ENCODE peak calls at places on chromosomes 7 and 10, in six cellular contexts. One of them, this sample, is unnamed.
A peak's percentile ranks its signal among the peaks of the same experiment; 100 is the strongest.

GRCh38 chr10:28631896-28632596 is 45.3 kb upstream of the BAMBI start:
- DNase-seq in GM23248: peak; percentile 31
- DNase-seq in hepatocyte: no peak
- DNase-seq in endothelial cell of umbilical vein: no peak
- DNase-seq in astrocyte: peak; percentile 65
- DNase-seq in fibroblast of lung: peak; percentile 42
- DNase-seq in this sample: no peak

GRCh38 chr7:30149640-30150272 is 15.0 kb downstream of the MTURN start:
- DNase-seq in GM23248: no peak
- DNase-seq in hepatocyte: no peak
- DNase-seq in endothelial cell of umbilical vein: no peak
- DNase-seq in astrocyte: no peak
- DNase-seq in fibroblast of lung: no peak
- DNase-seq in this sample: no peak

GRCh38 chr7:118129037-118129436 is 54.9 kb upstream of the LSM8 start:
- DNase-seq in GM23248: no peak
- DNase-seq in hepatocyte: no peak
- DNase-seq in endothelial cell of umbilical vein: no peak
- DNase-seq in astrocyte: no peak
- DNase-seq in fibroblast of lung: no peak
- DNase-seq in this sample: no peak

GRCh38 chr10:43856299-43856698 is 207.6 kb upstream of the ZNF32 start:
- DNase-seq in GM23248: no peak
- DNase-seq in hepatocyte: no peak
- DNase-seq in endothelial cell of umbilical vein: no peak
- DNase-seq in astrocyte: no peak
- DNase-seq in fibroblast of lung: no peak
- DNase-seq in this sample: no peak

GRCh38 chr7:88243345-88243909 is 23.6 kb upstream of the SRI start:
- DNase-seq in GM23248: peak; percentile 66
- DNase-seq in hepatocyte: peak; percentile 64
- DNase-seq in endothelial cell of umbilical vein: peak; percentile 75
- DNase-seq in astrocyte: peak; percentile 42
- DNase-seq in fibroblast of lung: peak; percentile 66
- DNase-seq in this sample: peak; percentile 52

GRCh38 chr10:4315529-4315928 is 510.5 kb upstream of the AKR1E2 start:
- DNase-seq in GM23248: peak; percentile 69
- DNase-seq in hepatocyte: no peak
- DNase-seq in endothelial cell of umbilical vein: peak; percentile 78
- DNase-seq in astrocyte: peak; percentile 69
- DNase-seq in fibroblast of lung: peak; percentile 96
- DNase-seq in this sample: no peak

GRCh38 chr10:94005050-94005449 is 11.3 kb downstream of the PLCE1 start:
- DNase-seq in GM23248: peak; percentile 63
- DNase-seq in hepatocyte: no peak
- DNase-seq in endothelial cell of umbilical vein: no peak
- DNase-seq in astrocyte: peak; percentile 75
- DNase-seq in fibroblast of lung: no peak
- DNase-seq in this sample: no peak

GRCh38 chr7:80244206-80244956 is 109.8 kb downstream of the GNAI1 start:
- DNase-seq in GM23248: peak; percentile 46
- DNase-seq in hepatocyte: no peak
- DNase-seq in endothelial cell of umbilical vein: peak; percentile 6
- DNase-seq in astrocyte: no peak
- DNase-seq in fibroblast of lung: peak; percentile 38
- DNase-seq in this sample: no peak

GRCh38 chr7:21526007-21526406 is 16.8 kb upstream of the DNAH11 start:
- DNase-seq in GM23248: peak; percentile 26
- DNase-seq in hepatocyte: no peak
- DNase-seq in endothelial cell of umbilical vein: peak; percentile 18
- DNase-seq in astrocyte: no peak
- DNase-seq in fibroblast of lung: peak; percentile 21
- DNase-seq in this sample: peak; percentile 29

GRCh38 chr7:20776942-20777341 is 9.7 kb downstream of the SP8 start:
- DNase-seq in GM23248: no peak
- DNase-seq in hepatocyte: no peak
- DNase-seq in endothelial cell of umbilical vein: no peak
- DNase-seq in astrocyte: no peak
- DNase-seq in fibroblast of lung: no peak
- DNase-seq in this sample: no peak

GRCh38 chr10:114258274-114258840 is 19.3 kb downstream of the VWA2 start:
- DNase-seq in GM23248: no peak
- DNase-seq in hepatocyte: peak; percentile 25
- DNase-seq in endothelial cell of umbilical vein: no peak
- DNase-seq in astrocyte: no peak
- DNase-seq in fibroblast of lung: peak; percentile 31
- DNase-seq in this sample: no peak

GRCh38 chr10:112622786-112623185 is 175.8 kb downstream of the VTI1A start:
- DNase-seq in GM23248: peak; percentile 7
- DNase-seq in hepatocyte: no peak
- DNase-seq in endothelial cell of umbilical vein: no peak
- DNase-seq in astrocyte: peak; percentile 30
- DNase-seq in fibroblast of lung: peak; percentile 63
- DNase-seq in this sample: no peak

GRCh38 chr10:110056822-110057221 is 49.0 kb downstream of the ADD3 start:
- DNase-seq in GM23248: peak; percentile 62
- DNase-seq in hepatocyte: no peak
- DNase-seq in endothelial cell of umbilical vein: no peak
- DNase-seq in astrocyte: peak; percentile 80
- DNase-seq in fibroblast of lung: peak; percentile 40
- DNase-seq in this sample: no peak

GRCh38 chr10:58293989-58294388 is 25.0 kb downstream of the CISD1 start:
- DNase-seq in GM23248: no peak
- DNase-seq in hepatocyte: no peak
- DNase-seq in endothelial cell of umbilical vein: no peak
- DNase-seq in astrocyte: no peak
- DNase-seq in fibroblast of lung: no peak
- DNase-seq in this sample: no peak

GRCh38 chr10:123666318-123667291 is at the start of gene GPR26:
- DNase-seq in GM23248: peak; percentile 57
- DNase-seq in hepatocyte: peak; percentile 23
- DNase-seq in endothelial cell of umbilical vein: no peak
- DNase-seq in astrocyte: no peak
- DNase-seq in fibroblast of lung: no peak
- DNase-seq in this sample: no peak

GRCh38 chr10:28796606-28797512 is 119.5 kb downstream of the BAMBI start:
- DNase-seq in GM23248: peak; percentile 0
- DNase-seq in hepatocyte: peak; percentile 28
- DNase-seq in endothelial cell of umbilical vein: no peak
- DNase-seq in astrocyte: peak; percentile 75
- DNase-seq in fibroblast of lung: peak; percentile 74
- DNase-seq in this sample: peak; percentile 77

GRCh38 chr10:132624847-132625839 is 87.6 kb downstream of the INPP5A start:
- DNase-seq in GM23248: peak; percentile 22
- DNase-seq in hepatocyte: no peak
- DNase-seq in endothelial cell of umbilical vein: no peak
- DNase-seq in astrocyte: no peak
- DNase-seq in fibroblast of lung: no peak
- DNase-seq in this sample: no peak

GRCh38 chr10:104735469-104735868 is 94.4 kb downstream of the SORCS3 start:
- DNase-seq in GM23248: no peak
- DNase-seq in hepatocyte: no peak
- DNase-seq in endothelial cell of umbilical vein: no peak
- DNase-seq in astrocyte: no peak
- DNase-seq in fibroblast of lung: no peak
- DNase-seq in this sample: no peak

GRCh38 chr7:114087674-114088539 is 169.1 kb upstream of the PPP1R3A start:
- DNase-seq in GM23248: peak; percentile 16
- DNase-seq in hepatocyte: peak; percentile 38
- DNase-seq in endothelial cell of umbilical vein: peak; percentile 6
- DNase-seq in astrocyte: no peak
- DNase-seq in fibroblast of lung: no peak
- DNase-seq in this sample: no peak

GRCh38 chr10:50501478-50501877 is 122.3 kb downstream of the SGMS1 start:
- DNase-seq in GM23248: peak; percentile 50
- DNase-seq in hepatocyte: no peak
- DNase-seq in endothelial cell of umbilical vein: no peak
- DNase-seq in astrocyte: peak; percentile 68
- DNase-seq in fibroblast of lung: peak; percentile 69
- DNase-seq in this sample: peak; percentile 38

GRCh38 chr10:4351723-4352565 is 474.1 kb upstream of the AKR1E2 start:
- DNase-seq in GM23248: peak; percentile 60
- DNase-seq in hepatocyte: no peak
- DNase-seq in endothelial cell of umbilical vein: peak; percentile 79
- DNase-seq in astrocyte: peak; percentile 70
- DNase-seq in fibroblast of lung: peak; percentile 76
- DNase-seq in this sample: no peak

GRCh38 chr7:71868797-71869196 is 543.3 kb downstream of the CALN1 start:
- DNase-seq in GM23248: peak; percentile 26
- DNase-seq in hepatocyte: no peak
- DNase-seq in endothelial cell of umbilical vein: no peak
- DNase-seq in astrocyte: peak; percentile 83
- DNase-seq in fibroblast of lung: peak; percentile 49
- DNase-seq in this sample: no peak

GRCh38 chr10:114420811-114421485 is 16.6 kb upstream of the AFAP1L2 start:
- DNase-seq in GM23248: no peak
- DNase-seq in hepatocyte: no peak
- DNase-seq in endothelial cell of umbilical vein: no peak
- DNase-seq in astrocyte: no peak
- DNase-seq in fibroblast of lung: no peak
- DNase-seq in this sample: no peak

GRCh38 chr10:124708246-124708779 is 35.9 kb downstream of the FAM53B start:
- DNase-seq in GM23248: no peak
- DNase-seq in hepatocyte: no peak
- DNase-seq in endothelial cell of umbilical vein: peak; percentile 84
- DNase-seq in astrocyte: no peak
- DNase-seq in fibroblast of lung: peak; percentile 31
- DNase-seq in this sample: no peak

GRCh38 chr10:124706462-124706857 is 37.7 kb downstream of the FAM53B start:
- DNase-seq in GM23248: no peak
- DNase-seq in hepatocyte: no peak
- DNase-seq in endothelial cell of umbilical vein: no peak
- DNase-seq in astrocyte: no peak
- DNase-seq in fibroblast of lung: no peak
- DNase-seq in this sample: no peak

GRCh38 chr10:124706876-124707516 is 37.2 kb downstream of the FAM53B start:
- DNase-seq in GM23248: no peak
- DNase-seq in hepatocyte: no peak
- DNase-seq in endothelial cell of umbilical vein: no peak
- DNase-seq in astrocyte: no peak
- DNase-seq in fibroblast of lung: no peak
- DNase-seq in this sample: no peak

GRCh38 chr10:124708922-124709520 is 35.2 kb downstream of the FAM53B start:
- DNase-seq in GM23248: no peak
- DNase-seq in hepatocyte: no peak
- DNase-seq in endothelial cell of umbilical vein: no peak
- DNase-seq in astrocyte: no peak
- DNase-seq in fibroblast of lung: no peak
- DNase-seq in this sample: peak; percentile 44

GRCh38 chr10:124707546-124707945 is 36.6 kb downstream of the FAM53B start:
- DNase-seq in GM23248: no peak
- DNase-seq in hepatocyte: no peak
- DNase-seq in endothelial cell of umbilical vein: no peak
- DNase-seq in astrocyte: no peak
- DNase-seq in fibroblast of lung: no peak
- DNase-seq in this sample: no peak
- H3K4me1 ChIP-seq in GM23248: no peaks in the 10 kb centered on the region
- H3K4me1 ChIP-seq in hepatocyte: peaks cover 30% of the 10 kb centered on the region
- H3K4me1 ChIP-seq in endothelial cell of umbilical vein: peaks cover 10% of the 10 kb centered on the region
- H3K4me1 ChIP-seq in astrocyte: no peaks in the 10 kb centered on the region
- H3K4me1 ChIP-seq in fibroblast of lung: peaks cover 8% of the 10 kb centered on the region
- H3K4me1 ChIP-seq in this sample: peaks cover 39% of the 10 kb centered on the region

GRCh38 chr10:119536508-119536837 is 6.0 kb downstream of the RGS10 start:
- DNase-seq in GM23248: no peak
- DNase-seq in hepatocyte: no peak
- DNase-seq in endothelial cell of umbilical vein: no peak
- DNase-seq in astrocyte: no peak
- DNase-seq in fibroblast of lung: no peak
- DNase-seq in this sample: no peak
- TF ChIP-seq EZH2 in GM23248: no peak
- TF ChIP-seq EZH2 in hepatocyte: no peak
- TF ChIP-seq EZH2 in endothelial cell of umbilical vein: no peak
- TF ChIP-seq EZH2 in astrocyte: no peak
- TF ChIP-seq EZH2 in fibroblast of lung: no peak
- TF ChIP-seq EZH2 in this sample: no peak

DNA sequence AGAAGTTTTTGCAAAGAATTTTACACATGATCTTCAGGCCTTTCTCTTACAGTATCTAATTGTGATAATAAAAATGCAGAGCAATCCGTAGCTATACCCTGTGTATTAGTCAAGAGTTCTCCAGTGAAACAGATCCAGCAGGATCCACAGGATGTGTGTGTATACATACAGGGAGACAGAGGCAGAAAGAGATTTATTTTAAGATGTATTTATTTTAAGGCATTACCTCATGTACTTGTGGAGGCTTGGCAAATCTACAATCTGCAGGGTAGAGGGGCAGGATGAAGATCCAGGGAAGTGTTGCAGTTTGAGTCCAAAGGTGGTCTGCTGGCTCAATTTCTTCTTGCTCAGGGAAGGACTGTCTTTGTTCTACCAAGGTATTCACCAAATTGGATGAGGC is 41.7 kb downstream of the ARHGAP12 start:
- DNase-seq in GM23248: no peak
- DNase-seq in hepatocyte: no peak
- DNase-seq in endothelial cell of umbilical vein: no peak
- DNase-seq in astrocyte: no peak
- DNase-seq in fibroblast of lung: peak; percentile 36
- DNase-seq in this sample: no peak
- H3K4me1 ChIP-seq in GM23248: peaks cover 12% of the 10 kb centered on the region
- H3K4me1 ChIP-seq in hepatocyte: peaks cover 15% of the 10 kb centered on the region
- H3K4me1 ChIP-seq in endothelial cell of umbilical vein: no peaks in the 10 kb centered on the region
- H3K4me1 ChIP-seq in astrocyte: no peaks in the 10 kb centered on the region
- H3K4me1 ChIP-seq in fibroblast of lung: no peaks in the 10 kb centered on the region
- H3K4me1 ChIP-seq in this sample: peaks cover 17% of the 10 kb centered on the region

DNA sequence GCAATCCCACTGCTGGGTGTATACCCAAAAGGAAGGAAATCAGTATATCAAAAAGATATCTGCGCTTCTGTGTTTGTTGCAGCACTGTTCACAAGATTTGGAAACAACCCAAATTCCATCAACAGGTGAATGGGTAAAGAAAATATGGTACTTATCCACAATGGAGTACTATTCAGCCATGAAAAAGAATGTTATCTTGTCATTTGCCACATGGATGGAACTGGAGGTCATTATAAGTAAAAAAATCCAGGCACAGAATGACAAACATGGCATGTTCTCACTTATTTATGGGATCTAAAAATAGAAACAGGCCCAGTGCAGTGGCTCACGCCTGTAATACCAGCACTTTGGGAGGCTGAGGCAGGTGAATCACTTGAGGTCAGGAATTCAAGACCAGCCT is 15.7 kb downstream of the APBB1IP start:
- DNase-seq in GM23248: no peak
- DNase-seq in hepatocyte: no peak
- DNase-seq in endothelial cell of umbilical vein: no peak
- DNase-seq in astrocyte: no peak
- DNase-seq in fibroblast of lung: no peak
- DNase-seq in this sample: no peak
- TF ChIP-seq EZH2 in GM23248: no peak
- TF ChIP-seq EZH2 in hepatocyte: no peak
- TF ChIP-seq EZH2 in endothelial cell of umbilical vein: no peak
- TF ChIP-seq EZH2 in astrocyte: no peak
- TF ChIP-seq EZH2 in fibroblast of lung: no peak
- TF ChIP-seq EZH2 in this sample: no peak